ENCODE peak calls at places on chromosomes 5 and 9, in eight cellular contexts. G is fibroblast of lung, U is GM10248, D is NCI-H2029, A is T1000, C is fibroblast of the aortic adventitia, T is GM18507, J is omental fat pad. I is an unnamed sample.

GRCh38 chr5:77957931-77958476 is 181.9 kb upstream of the TBCA start:
- DNase-seq in G (no peak), U (no peak), D (no peak), A (no peak), C (no peak), T (no peak), J (no peak), I (peak)

GRCh38 chr9:114446036-114446435 is 58.3 kb upstream of the AKNA start:
- DNase-seq in G (peak), U (no peak), D (no peak), A (no peak), C (peak), T (no peak), J (no peak), I (no peak)

GRCh38 chr5:66810747-66811355 is 214.7 kb downstream of the MAST4 start:
- DNase-seq in G (no peak), U (no peak), D (no peak), A (no peak), C (no peak), T (no peak), J (no peak), I (no peak)

GRCh38 chr5:142830241-142831018 is 60.3 kb downstream of the ARHGAP26 start:
- DNase-seq in G (peak), U (no peak), D (peak), A (no peak), C (peak), T (no peak), J (no peak), I (no peak)

GRCh38 chr9:98539954-98540353 is 168.8 kb downstream of the GABBR2 start:
- DNase-seq in G (peak), U (no peak), D (no peak), A (no peak), C (no peak), T (no peak), J (no peak), I (no peak)

GRCh38 chr9:136840877-136841645 is 1.2 kb upstream of the AJM1 start:
- DNase-seq in G (peak), U (no peak), D (peak), A (no peak), C (peak), T (no peak), J (no peak), I (no peak)

GRCh38 chr9:134391319-134392231 is 65.3 kb downstream of the RXRA start:
- DNase-seq in G (no peak), U (peak), D (no peak), A (no peak), C (no peak), T (peak), J (no peak), I (peak)

GRCh38 chr9:34991833-34992375 is 2.4 kb downstream of the DNAJB5 start:
- DNase-seq in G (peak), U (no peak), D (no peak), A (no peak), C (no peak), T (no peak), J (no peak), I (no peak)

GRCh38 chr5:149030392-149030791 is 32.5 kb downstream of the SH3TC2 start:
- DNase-seq in G (peak), U (no peak), D (no peak), A (no peak), C (no peak), T (no peak), J (no peak), I (no peak)

GRCh38 chr9:110446171-110446570 is 108.5 kb upstream of the TXNDC8 start:
- DNase-seq in G (no peak), U (no peak), D (no peak), A (no peak), C (no peak), T (no peak), J (no peak), I (no peak)

GRCh38 chr5:115484368-115484767 is 60.2 kb downstream of the FEM1C start:
- DNase-seq in G (no peak), U (no peak), D (no peak), A (no peak), C (no peak), T (no peak), J (no peak), I (no peak)

GRCh38 chr9:133848471-133848870 is 110.3 kb upstream of the SARDH start:
- DNase-seq in G (no peak), U (no peak), D (no peak), A (no peak), C (no peak), T (no peak), J (no peak), I (no peak)

I was measured in GM12891.